ENCODE peak calls at places on chromosomes 7 and 10, in five cellular contexts. One of them, this sample, is unnamed.

GRCh38 chr7:23356168-23356567 is 57.0 kb downstream of the MALSU1 start:
- DNase-seq in right lobe of liver: no peak
- DNase-seq in H9: no peak
- DNase-seq in fibroblast of mammary gland: no peak
- DNase-seq in upper lobe of right lung: no peak
- DNase-seq in this sample: no peak

GRCh38 chr7:106717254-106717996 is 56.5 kb upstream of the CCDC71L start:
- DNase-seq in right lobe of liver: no peak
- DNase-seq in H9: no peak
- DNase-seq in fibroblast of mammary gland: no peak
- DNase-seq in upper lobe of right lung: no peak
- DNase-seq in this sample: no peak

GRCh38 chr7:20484366-20484765 is 131.1 kb upstream of the ABCB5 start:
- DNase-seq in right lobe of liver: no peak
- DNase-seq in H9: no peak
- DNase-seq in fibroblast of mammary gland: no peak
- DNase-seq in upper lobe of right lung: no peak
- DNase-seq in this sample: no peak

GRCh38 chr10:44201011-44201410 is 183.9 kb downstream of the CXCL12 start:
- DNase-seq in right lobe of liver: no peak
- DNase-seq in H9: no peak
- DNase-seq in fibroblast of mammary gland: no peak
- DNase-seq in upper lobe of right lung: no peak
- DNase-seq in this sample: no peak

GRCh38 chr10:29559996-29560395 is 74.8 kb downstream of the SVIL start:
- DNase-seq in right lobe of liver: no peak
- DNase-seq in H9: no peak
- DNase-seq in fibroblast of mammary gland: no peak
- DNase-seq in upper lobe of right lung: no peak
- DNase-seq in this sample: no peak

GRCh38 chr7:157335991-157336382 is 817 bp upstream of the DNAJB6 start:
- DNase-seq in right lobe of liver: no peak
- DNase-seq in H9: no peak
- DNase-seq in fibroblast of mammary gland: no peak
- DNase-seq in upper lobe of right lung: no peak
- DNase-seq in this sample: no peak

GRCh38 chr10:452512-453504 is 236.7 kb downstream of the DIP2C start:
- DNase-seq in right lobe of liver: no peak
- DNase-seq in H9: no peak
- DNase-seq in fibroblast of mammary gland: no peak
- DNase-seq in upper lobe of right lung: no peak
- DNase-seq in this sample: no peak

GRCh38 chr7:115178831-115179230 is 256.9 kb downstream of the MDFIC start:
- DNase-seq in right lobe of liver: no peak
- DNase-seq in H9: no peak
- DNase-seq in fibroblast of mammary gland: no peak
- DNase-seq in upper lobe of right lung: no peak
- DNase-seq in this sample: no peak

GRCh38 chr7:64959072-64959747 is 31.6 kb downstream of the ZNF117 start:
- DNase-seq in right lobe of liver: no peak
- DNase-seq in H9: no peak
- DNase-seq in fibroblast of mammary gland: no peak
- DNase-seq in upper lobe of right lung: no peak
- DNase-seq in this sample: no peak

GRCh38 chr7:134327896-134328295 is 11.2 kb upstream of the SLC35B4 start:
- DNase-seq in right lobe of liver: no peak
- DNase-seq in H9: peak
- DNase-seq in fibroblast of mammary gland: peak
- DNase-seq in upper lobe of right lung: no peak
- DNase-seq in this sample: peak

GRCh38 chr7:138186951-138187351 is 110.7 kb downstream of the AKR1D1 start:
- DNase-seq in right lobe of liver: no peak
- DNase-seq in H9: no peak
- DNase-seq in fibroblast of mammary gland: no peak
- DNase-seq in upper lobe of right lung: no peak
- DNase-seq in this sample: no peak

GRCh38 chr7:82442492-82443043 is 1.0 kb downstream of the CACNA2D1 start:
- DNase-seq in right lobe of liver: no peak
- DNase-seq in H9: no peak
- DNase-seq in fibroblast of mammary gland: peak
- DNase-seq in upper lobe of right lung: no peak
- DNase-seq in this sample: no peak

GRCh38 chr7:32785365-32785764 is 106.2 kb downstream of the KBTBD2 start:
- DNase-seq in right lobe of liver: no peak
- DNase-seq in H9: peak
- DNase-seq in fibroblast of mammary gland: no peak
- DNase-seq in upper lobe of right lung: no peak
- DNase-seq in this sample: no peak

GRCh38 chr10:29834990-29835569 is 200.3 kb upstream of the SVIL start:
- DNase-seq in right lobe of liver: no peak
- DNase-seq in H9: no peak
- DNase-seq in fibroblast of mammary gland: peak
- DNase-seq in upper lobe of right lung: no peak
- DNase-seq in this sample: no peak

GRCh38 chr10:17665742-17666141 is 21.8 kb downstream of the STAM start:
- DNase-seq in right lobe of liver: no peak
- DNase-seq in H9: no peak
- DNase-seq in fibroblast of mammary gland: peak
- DNase-seq in upper lobe of right lung: no peak
- DNase-seq in this sample: no peak

GRCh38 chr7:76225379-76225778 is 23.7 kb downstream of the SRRM3 start:
- DNase-seq in right lobe of liver: no peak
- DNase-seq in H9: peak
- DNase-seq in fibroblast of mammary gland: peak
- DNase-seq in upper lobe of right lung: no peak
- DNase-seq in this sample: no peak

GRCh38 chr7:74684473-74684872 is 27.0 kb downstream of the GTF2I start:
- DNase-seq in right lobe of liver: no peak
- DNase-seq in H9: no peak
- DNase-seq in fibroblast of mammary gland: no peak
- DNase-seq in upper lobe of right lung: no peak
- DNase-seq in this sample: no peak

GRCh38 chr7:57404343-57404966 is 45.5 kb upstream of the ZNF716 start:
- DNase-seq in right lobe of liver: peak
- DNase-seq in H9: no peak
- DNase-seq in fibroblast of mammary gland: peak
- DNase-seq in upper lobe of right lung: peak
- DNase-seq in this sample: no peak

GRCh38 chr7:20298486-20298901 is 32.2 kb upstream of the ITGB8 start:
- DNase-seq in right lobe of liver: no peak
- DNase-seq in H9: no peak
- DNase-seq in fibroblast of mammary gland: peak
- DNase-seq in upper lobe of right lung: no peak
- DNase-seq in this sample: no peak

GRCh38 chr7:123208793-123209192 is 9.0 kb upstream of the SLC13A1 start:
- DNase-seq in right lobe of liver: no peak
- DNase-seq in H9: no peak
- DNase-seq in fibroblast of mammary gland: peak
- DNase-seq in upper lobe of right lung: no peak
- DNase-seq in this sample: no peak

GRCh38 chr7:71409550-71410157 is 277.7 kb downstream of the GALNT17 start:
- DNase-seq in right lobe of liver: no peak
- DNase-seq in H9: no peak
- DNase-seq in fibroblast of mammary gland: no peak
- DNase-seq in upper lobe of right lung: no peak
- DNase-seq in this sample: no peak

GRCh38 chr10:50990568-50991495 is 83.5 kb upstream of the PRKG1 start:
- DNase-seq in right lobe of liver: no peak
- DNase-seq in H9: peak
- DNase-seq in fibroblast of mammary gland: peak
- DNase-seq in upper lobe of right lung: peak
- DNase-seq in this sample: no peak

DNA sequence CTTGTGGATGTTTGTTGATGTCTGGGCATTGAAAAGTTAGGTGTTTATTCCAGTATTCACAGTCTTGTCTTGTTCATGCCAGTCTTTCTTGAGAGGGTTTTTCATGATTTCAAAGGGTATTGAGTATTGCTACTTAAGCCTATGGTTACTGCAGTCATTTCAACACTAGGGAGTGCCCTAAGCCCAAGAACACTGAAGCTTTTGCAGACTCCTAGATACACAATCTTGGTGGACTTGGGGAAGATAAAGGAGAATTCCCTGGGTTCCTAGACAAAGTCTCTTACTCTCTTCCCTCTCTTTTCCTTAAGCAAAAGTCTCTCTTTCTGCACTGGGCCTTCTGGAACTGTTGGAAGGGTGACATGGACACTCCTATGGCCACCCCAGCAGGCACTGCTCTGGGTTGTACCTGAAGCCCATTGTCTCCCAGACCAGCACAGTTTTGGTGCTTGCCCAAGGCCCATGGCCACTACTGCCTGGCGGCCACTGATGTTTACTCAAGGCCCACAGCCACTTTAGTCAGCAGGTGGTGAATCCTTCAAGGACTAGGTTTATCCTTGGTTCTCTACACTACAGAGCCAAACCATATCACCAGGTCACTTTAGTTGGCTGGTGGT is 24.9 kb downstream of the SAMD9 start:
- DNase-seq in right lobe of liver: no peak
- DNase-seq in H9: no peak
- DNase-seq in fibroblast of mammary gland: peak
- DNase-seq in upper lobe of right lung: no peak
- DNase-seq in this sample: peak
- TF ChIP-seq CTCF in right lobe of liver: peak
- TF ChIP-seq CTCF in H9: peak
- TF ChIP-seq CTCF in fibroblast of mammary gland: peak
- TF ChIP-seq CTCF in upper lobe of right lung: peak
- TF ChIP-seq CTCF in this sample: peak

GRCh38 chr10:77377678-77378352 is 259.8 kb downstream of the KCNMA1 start:
- DNase-seq in right lobe of liver: peak
- DNase-seq in H9: peak
- DNase-seq in fibroblast of mammary gland: no peak
- DNase-seq in upper lobe of right lung: no peak
- DNase-seq in this sample: no peak
- TF ChIP-seq CTCF in right lobe of liver: peak
- TF ChIP-seq CTCF in H9: peak
- TF ChIP-seq CTCF in fibroblast of mammary gland: no peak
- TF ChIP-seq CTCF in upper lobe of right lung: no peak
- TF ChIP-seq CTCF in this sample: no peak

GRCh38 chr10:74153123-74153522 is 2.1 kb downstream of the ADK start:
- DNase-seq in right lobe of liver: no peak
- DNase-seq in H9: no peak
- DNase-seq in fibroblast of mammary gland: peak
- DNase-seq in upper lobe of right lung: no peak
- DNase-seq in this sample: no peak
- TF ChIP-seq CTCF in right lobe of liver: peak
- TF ChIP-seq CTCF in H9: peak
- TF ChIP-seq CTCF in fibroblast of mammary gland: peak
- TF ChIP-seq CTCF in upper lobe of right lung: peak
- TF ChIP-seq CTCF in this sample: peak

DNA sequence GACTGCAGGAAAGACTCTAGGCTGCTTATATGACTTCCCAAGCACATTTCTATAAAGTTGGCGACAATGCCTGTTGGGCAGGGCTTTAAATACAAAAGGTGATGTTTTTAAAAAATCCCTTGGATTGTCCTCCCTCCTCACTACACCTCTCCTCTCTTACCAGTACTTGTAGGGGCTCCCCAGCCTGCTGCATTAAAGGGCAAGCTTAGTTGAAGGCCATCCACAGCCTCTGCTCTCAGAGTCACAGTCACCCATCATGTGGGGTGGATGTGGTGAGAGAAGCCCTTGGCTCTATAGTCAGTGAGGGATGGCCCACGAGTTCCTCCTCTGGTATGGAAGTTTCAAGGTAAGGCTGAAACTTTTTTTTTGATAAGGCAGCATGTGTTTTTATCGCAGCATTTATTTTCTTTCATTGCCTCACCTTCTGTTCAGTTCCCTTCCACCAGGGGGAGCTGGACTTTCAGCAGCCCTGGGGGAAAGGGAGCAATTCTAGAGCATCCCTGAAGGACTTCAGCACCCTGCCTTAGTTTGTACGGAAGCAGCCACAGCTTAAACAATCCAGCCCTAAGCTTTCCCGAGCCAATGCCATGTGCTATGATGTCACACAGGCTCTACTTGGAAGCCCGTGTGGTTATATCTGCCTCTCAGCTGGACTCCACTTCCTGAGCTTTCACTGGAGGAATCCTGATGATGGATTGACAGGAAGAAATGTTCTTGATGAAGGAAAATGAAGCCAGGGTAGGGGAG is 131.9 kb downstream of the CALCR start:
- DNase-seq in right lobe of liver: no peak
- DNase-seq in H9: peak
- DNase-seq in fibroblast of mammary gland: peak
- DNase-seq in upper lobe of right lung: no peak
- DNase-seq in this sample: peak
- TF ChIP-seq CTCF in right lobe of liver: peak
- TF ChIP-seq CTCF in H9: peak
- TF ChIP-seq CTCF in fibroblast of mammary gland: peak
- TF ChIP-seq CTCF in upper lobe of right lung: peak
- TF ChIP-seq CTCF in this sample: peak

GRCh38 chr10:117972168-117972822 is 74.4 kb downstream of the RAB11FIP2 start:
- DNase-seq in right lobe of liver: no peak
- DNase-seq in H9: no peak
- DNase-seq in fibroblast of mammary gland: no peak
- DNase-seq in upper lobe of right lung: no peak
- DNase-seq in this sample: no peak
- TF ChIP-seq CTCF in right lobe of liver: no peak
- TF ChIP-seq CTCF in H9: no peak
- TF ChIP-seq CTCF in fibroblast of mammary gland: no peak
- TF ChIP-seq CTCF in upper lobe of right lung: no peak
- TF ChIP-seq CTCF in this sample: no peak

GRCh38 chr10:68172324-68172723 is 59.6 kb downstream of the ATOH7 start:
- DNase-seq in right lobe of liver: no peak
- DNase-seq in H9: no peak
- DNase-seq in fibroblast of mammary gland: no peak
- DNase-seq in upper lobe of right lung: no peak
- DNase-seq in this sample: no peak
- TF ChIP-seq CTCF in right lobe of liver: no peak
- TF ChIP-seq CTCF in H9: no peak
- TF ChIP-seq CTCF in fibroblast of mammary gland: no peak
- TF ChIP-seq CTCF in upper lobe of right lung: no peak
- TF ChIP-seq CTCF in this sample: no peak

GRCh38 chr10:43000651-43001426 is 76.0 kb upstream of the RET start:
- DNase-seq in right lobe of liver: peak
- DNase-seq in H9: no peak
- DNase-seq in fibroblast of mammary gland: no peak
- DNase-seq in upper lobe of right lung: peak
- DNase-seq in this sample: no peak
- TF ChIP-seq CTCF in right lobe of liver: no peak
- TF ChIP-seq CTCF in H9: no peak
- TF ChIP-seq CTCF in fibroblast of mammary gland: no peak
- TF ChIP-seq CTCF in upper lobe of right lung: no peak
- TF ChIP-seq CTCF in this sample: no peak